ENCODE peak calls at places on chromosomes 16 and 17, in seven cellular contexts. One of them, this sample, is unnamed.

GRCh38 chr17:79159926-79160325 is 85.3 kb downstream of the ENGASE start:
- DNase-seq in tibial nerve: no peak
- DNase-seq in cardiac muscle cell: no peak
- DNase-seq in CD8-positive, alpha-beta memory T cell: no peak
- DNase-seq in aorta: no peak
- DNase-seq in CD4-positive, CD25-positive, alpha-beta regulatory T cell: no peak
- DNase-seq in lower lobe of right lung: no peak
- DNase-seq in this sample: no peak

GRCh38 chr16:71927383-71927782 is 32.1 kb downstream of the IST1 start:
- DNase-seq in aorta: peak; percentile 73
- DNase-seq in cardiac muscle cell: peak; percentile 95
- DNase-seq in CD8-positive, alpha-beta memory T cell: no peak
- DNase-seq in CD4-positive, CD25-positive, alpha-beta regulatory T cell: no peak
- DNase-seq in tibial nerve: no peak
- DNase-seq in lower lobe of right lung: no peak
- DNase-seq in this sample: no peak

GRCh38 chr17:29621751-29622194 is 939 bp downstream of the CORO6 start:
- DNase-seq in CD4-positive, CD25-positive, alpha-beta regulatory T cell: no peak
- DNase-seq in CD8-positive, alpha-beta memory T cell: no peak
- DNase-seq in cardiac muscle cell: peak; percentile 44
- DNase-seq in tibial nerve: no peak
- DNase-seq in lower lobe of right lung: no peak
- DNase-seq in aorta: no peak
- DNase-seq in this sample: no peak

GRCh38 chr17:40309938-40310510 is 1.0 kb downstream of the RARA start:
- DNase-seq in tibial nerve: peak; percentile 12
- DNase-seq in CD4-positive, CD25-positive, alpha-beta regulatory T cell: no peak
- DNase-seq in CD8-positive, alpha-beta memory T cell: no peak
- DNase-seq in lower lobe of right lung: no peak
- DNase-seq in cardiac muscle cell: no peak
- DNase-seq in aorta: no peak
- DNase-seq in this sample: no peak

GRCh38 chr17:11644265-11645212 is 46.3 kb downstream of the DNAH9 start:
- DNase-seq in CD4-positive, CD25-positive, alpha-beta regulatory T cell: peak; percentile 10
- DNase-seq in cardiac muscle cell: peak; percentile 70
- DNase-seq in CD8-positive, alpha-beta memory T cell: no peak
- DNase-seq in lower lobe of right lung: peak; percentile 61
- DNase-seq in aorta: no peak
- DNase-seq in tibial nerve: peak; percentile 24
- DNase-seq in this sample: peak; percentile 14

GRCh38 chr16:86048882-86049585 is 150.1 kb downstream of the IRF8 start:
- DNase-seq in cardiac muscle cell: no peak
- DNase-seq in tibial nerve: no peak
- DNase-seq in CD4-positive, CD25-positive, alpha-beta regulatory T cell: no peak
- DNase-seq in CD8-positive, alpha-beta memory T cell: no peak
- DNase-seq in aorta: no peak
- DNase-seq in lower lobe of right lung: no peak
- DNase-seq in this sample: no peak

GRCh38 chr17:57294629-57295501 is 38.5 kb downstream of the MSI2 start:
- DNase-seq in CD4-positive, CD25-positive, alpha-beta regulatory T cell: peak; percentile 3
- DNase-seq in lower lobe of right lung: no peak
- DNase-seq in cardiac muscle cell: no peak
- DNase-seq in tibial nerve: no peak
- DNase-seq in aorta: no peak
- DNase-seq in CD8-positive, alpha-beta memory T cell: no peak
- DNase-seq in this sample: no peak

GRCh38 chr17:75873587-75874322 is 4.6 kb downstream of the TRIM47 start:
- DNase-seq in aorta: peak; percentile 61
- DNase-seq in lower lobe of right lung: no peak
- DNase-seq in cardiac muscle cell: no peak
- DNase-seq in tibial nerve: peak; percentile 43
- DNase-seq in CD8-positive, alpha-beta memory T cell: no peak
- DNase-seq in CD4-positive, CD25-positive, alpha-beta regulatory T cell: no peak
- DNase-seq in this sample: no peak

GRCh38 chr17:77815127-77815905 is 143.2 kb upstream of the TNRC6C start:
- DNase-seq in lower lobe of right lung: peak; percentile 16
- DNase-seq in tibial nerve: no peak
- DNase-seq in CD8-positive, alpha-beta memory T cell: no peak
- DNase-seq in CD4-positive, CD25-positive, alpha-beta regulatory T cell: no peak
- DNase-seq in cardiac muscle cell: no peak
- DNase-seq in aorta: no peak
- DNase-seq in this sample: no peak

GRCh38 chr17:43818966-43819365 is 14.0 kb downstream of the MPP3 start:
- DNase-seq in aorta: no peak
- DNase-seq in CD8-positive, alpha-beta memory T cell: no peak
- DNase-seq in CD4-positive, CD25-positive, alpha-beta regulatory T cell: no peak
- DNase-seq in cardiac muscle cell: no peak
- DNase-seq in tibial nerve: no peak
- DNase-seq in lower lobe of right lung: no peak
- DNase-seq in this sample: no peak

GRCh38 chr16:17552351-17552750 is 81.6 kb upstream of the XYLT1 start:
- DNase-seq in cardiac muscle cell: no peak
- DNase-seq in CD4-positive, CD25-positive, alpha-beta regulatory T cell: no peak
- DNase-seq in lower lobe of right lung: no peak
- DNase-seq in aorta: no peak
- DNase-seq in CD8-positive, alpha-beta memory T cell: no peak
- DNase-seq in tibial nerve: no peak
- DNase-seq in this sample: no peak

GRCh38 chr16:22194707-22195444 is 11.2 kb upstream of the EEF2K start:
- DNase-seq in CD4-positive, CD25-positive, alpha-beta regulatory T cell: no peak
- DNase-seq in aorta: no peak
- DNase-seq in lower lobe of right lung: no peak
- DNase-seq in cardiac muscle cell: no peak
- DNase-seq in tibial nerve: no peak
- DNase-seq in CD8-positive, alpha-beta memory T cell: no peak
- DNase-seq in this sample: peak; percentile 21

GRCh38 chr16:23679274-23679985 is 741 bp downstream of the PLK1 start:
- DNase-seq in tibial nerve: no peak
- DNase-seq in CD4-positive, CD25-positive, alpha-beta regulatory T cell: no peak
- DNase-seq in lower lobe of right lung: peak; percentile 61
- DNase-seq in aorta: no peak
- DNase-seq in CD8-positive, alpha-beta memory T cell: no peak
- DNase-seq in cardiac muscle cell: peak; percentile 54
- DNase-seq in this sample: no peak

GRCh38 chr17:40177275-40177874 is at the start of gene RAPGEFL1:
- DNase-seq in CD4-positive, CD25-positive, alpha-beta regulatory T cell: peak; percentile 72
- DNase-seq in CD8-positive, alpha-beta memory T cell: peak; percentile 84
- DNase-seq in lower lobe of right lung: peak; percentile 88
- DNase-seq in cardiac muscle cell: peak; percentile 85
- DNase-seq in tibial nerve: peak; percentile 58
- DNase-seq in aorta: peak; percentile 86
- DNase-seq in this sample: peak; percentile 76

GRCh38 chr16:28155293-28155692 is 56.5 kb downstream of the XPO6 start:
- DNase-seq in lower lobe of right lung: no peak
- DNase-seq in cardiac muscle cell: no peak
- DNase-seq in CD8-positive, alpha-beta memory T cell: no peak
- DNase-seq in tibial nerve: no peak
- DNase-seq in CD4-positive, CD25-positive, alpha-beta regulatory T cell: no peak
- DNase-seq in aorta: no peak
- DNase-seq in this sample: no peak

GRCh38 chr17:6546069-6546718 is 10.2 kb downstream of the PITPNM3 start:
- DNase-seq in tibial nerve: no peak
- DNase-seq in aorta: no peak
- DNase-seq in CD8-positive, alpha-beta memory T cell: no peak
- DNase-seq in CD4-positive, CD25-positive, alpha-beta regulatory T cell: no peak
- DNase-seq in lower lobe of right lung: no peak
- DNase-seq in cardiac muscle cell: peak; percentile 76
- DNase-seq in this sample: no peak

GRCh38 chr17:83073389-83074063 is 5.9 kb upstream of the METRNL start:
- DNase-seq in CD4-positive, CD25-positive, alpha-beta regulatory T cell: no peak
- DNase-seq in lower lobe of right lung: peak; percentile 75
- DNase-seq in aorta: no peak
- DNase-seq in cardiac muscle cell: peak; percentile 26
- DNase-seq in tibial nerve: no peak
- DNase-seq in CD8-positive, alpha-beta memory T cell: no peak
- DNase-seq in this sample: no peak

GRCh38 chr17:40399185-40399584 is 18.5 kb downstream of the TOP2A start:
- DNase-seq in aorta: no peak
- DNase-seq in cardiac muscle cell: peak; percentile 77
- DNase-seq in tibial nerve: no peak
- DNase-seq in CD4-positive, CD25-positive, alpha-beta regulatory T cell: peak; percentile 64
- DNase-seq in lower lobe of right lung: no peak
- DNase-seq in CD8-positive, alpha-beta memory T cell: no peak
- DNase-seq in this sample: peak; percentile 53

GRCh38 chr17:80887639-80888175 is 103.9 kb upstream of the CHMP6 start:
- DNase-seq in CD4-positive, CD25-positive, alpha-beta regulatory T cell: no peak
- DNase-seq in cardiac muscle cell: no peak
- DNase-seq in aorta: no peak
- DNase-seq in tibial nerve: no peak
- DNase-seq in CD8-positive, alpha-beta memory T cell: no peak
- DNase-seq in lower lobe of right lung: peak; percentile 20
- DNase-seq in this sample: no peak

GRCh38 chr17:66203274-66204015 is 11.5 kb upstream of the CEP112 start:
- DNase-seq in cardiac muscle cell: no peak
- DNase-seq in lower lobe of right lung: no peak
- DNase-seq in CD4-positive, CD25-positive, alpha-beta regulatory T cell: no peak
- DNase-seq in CD8-positive, alpha-beta memory T cell: no peak
- DNase-seq in aorta: no peak
- DNase-seq in tibial nerve: no peak
- DNase-seq in this sample: no peak

GRCh38 chr17:45320931-45321461 is 4.2 kb upstream of the MAP3K14 start:
- DNase-seq in aorta: no peak
- DNase-seq in CD4-positive, CD25-positive, alpha-beta regulatory T cell: no peak
- DNase-seq in tibial nerve: no peak
- DNase-seq in CD8-positive, alpha-beta memory T cell: no peak
- DNase-seq in cardiac muscle cell: peak; percentile 85
- DNase-seq in lower lobe of right lung: peak; percentile 17
- DNase-seq in this sample: no peak

GRCh38 chr17:44200478-44201155 is 933 bp upstream of the ATXN7L3 start:
- DNase-seq in CD4-positive, CD25-positive, alpha-beta regulatory T cell: no peak
- DNase-seq in lower lobe of right lung: no peak
- DNase-seq in aorta: peak; percentile 65
- DNase-seq in cardiac muscle cell: no peak
- DNase-seq in CD8-positive, alpha-beta memory T cell: no peak
- DNase-seq in tibial nerve: no peak
- DNase-seq in this sample: no peak

GRCh38 chr16:10605636-10606035 is 25.2 kb upstream of the EMP2 start:
- DNase-seq in CD8-positive, alpha-beta memory T cell: no peak
- DNase-seq in lower lobe of right lung: no peak
- DNase-seq in cardiac muscle cell: no peak
- DNase-seq in tibial nerve: no peak
- DNase-seq in CD4-positive, CD25-positive, alpha-beta regulatory T cell: no peak
- DNase-seq in aorta: no peak
- DNase-seq in this sample: no peak

GRCh38 chr16:74455619-74456289 is 34.5 kb upstream of the CLEC18B start:
- DNase-seq in lower lobe of right lung: no peak
- DNase-seq in CD4-positive, CD25-positive, alpha-beta regulatory T cell: no peak
- DNase-seq in aorta: no peak
- DNase-seq in cardiac muscle cell: peak; percentile 76
- DNase-seq in tibial nerve: no peak
- DNase-seq in CD8-positive, alpha-beta memory T cell: no peak
- DNase-seq in this sample: no peak

GRCh38 chr17:49723423-49723822 is 15.7 kb upstream of the SLC35B1 start:
- DNase-seq in cardiac muscle cell: peak; percentile 66
- DNase-seq in tibial nerve: peak; percentile 24
- DNase-seq in lower lobe of right lung: no peak
- DNase-seq in CD4-positive, CD25-positive, alpha-beta regulatory T cell: no peak
- DNase-seq in CD8-positive, alpha-beta memory T cell: no peak
- DNase-seq in aorta: peak; percentile 59
- DNase-seq in this sample: no peak

GRCh38 chr17:46099865-46100264 is 93.4 kb downstream of the KANSL1 start:
- DNase-seq in lower lobe of right lung: no peak
- DNase-seq in CD8-positive, alpha-beta memory T cell: no peak
- DNase-seq in tibial nerve: no peak
- DNase-seq in aorta: no peak
- DNase-seq in CD4-positive, CD25-positive, alpha-beta regulatory T cell: no peak
- DNase-seq in cardiac muscle cell: no peak
- DNase-seq in this sample: no peak

GRCh38 chr16:89363621-89364393 is 126.6 kb downstream of the ANKRD11 start:
- DNase-seq in aorta: peak; percentile 64
- DNase-seq in lower lobe of right lung: no peak
- DNase-seq in tibial nerve: no peak
- DNase-seq in cardiac muscle cell: peak; percentile 78
- DNase-seq in CD8-positive, alpha-beta memory T cell: peak; percentile 69
- DNase-seq in CD4-positive, CD25-positive, alpha-beta regulatory T cell: no peak
- DNase-seq in this sample: peak; percentile 32

GRCh38 chr16:30678586-30678970 is 20.3 kb downstream of the FBRS start:
- DNase-seq in cardiac muscle cell: no peak
- DNase-seq in tibial nerve: no peak
- DNase-seq in CD4-positive, CD25-positive, alpha-beta regulatory T cell: no peak
- DNase-seq in lower lobe of right lung: no peak
- DNase-seq in aorta: no peak
- DNase-seq in CD8-positive, alpha-beta memory T cell: no peak
- DNase-seq in this sample: no peak
- H3K4me3 ChIP-seq in cardiac muscle cell: no peak overlapping the region
- H3K4me3 ChIP-seq in tibial nerve: no peak overlapping the region
- H3K4me3 ChIP-seq in CD4-positive, CD25-positive, alpha-beta regulatory T cell: no peak overlapping the region
- H3K4me3 ChIP-seq in lower lobe of right lung: no peak overlapping the region
- H3K4me3 ChIP-seq in aorta: no peak overlapping the region
- H3K4me3 ChIP-seq in CD8-positive, alpha-beta memory T cell: no peak overlapping the region
- H3K4me3 ChIP-seq in this sample: no peak overlapping the region

DNA sequence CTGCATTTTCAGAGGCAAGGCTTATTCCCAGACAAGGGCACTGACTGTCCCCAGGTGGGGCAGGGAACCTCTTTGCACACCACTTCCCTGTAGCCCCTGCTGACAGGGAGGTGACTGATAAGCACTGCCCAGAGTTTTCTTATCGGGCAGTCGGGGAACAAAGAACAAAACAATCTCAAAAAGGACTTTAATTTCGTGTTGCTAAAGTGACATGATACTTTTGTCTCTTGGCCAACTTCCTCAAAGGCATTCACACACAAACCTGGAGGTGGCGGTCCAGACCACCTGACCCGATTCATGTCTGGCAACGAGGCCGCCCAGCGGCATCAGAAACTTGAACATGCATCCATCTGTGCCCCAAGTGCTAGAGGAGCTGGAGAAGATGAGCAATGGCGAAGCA is 28.9 kb downstream of the ZDHHC7 start:
- DNase-seq in lower lobe of right lung: peak; percentile 72
- DNase-seq in aorta: no peak
- DNase-seq in cardiac muscle cell: no peak
- DNase-seq in CD8-positive, alpha-beta memory T cell: no peak
- DNase-seq in tibial nerve: no peak
- DNase-seq in CD4-positive, CD25-positive, alpha-beta regulatory T cell: no peak
- DNase-seq in this sample: no peak
- H3K27ac ChIP-seq in lower lobe of right lung: peak overlapping the region; percentile 44
- H3K27ac ChIP-seq in aorta: no peak overlapping the region
- H3K27ac ChIP-seq in cardiac muscle cell: peak overlapping the region; percentile 62
- H3K27ac ChIP-seq in CD8-positive, alpha-beta memory T cell: no peak overlapping the region
- H3K27ac ChIP-seq in tibial nerve: peak overlapping the region; percentile 59
- H3K27ac ChIP-seq in CD4-positive, CD25-positive, alpha-beta regulatory T cell: no peak overlapping the region
- H3K27ac ChIP-seq in this sample: no peak overlapping the region

DNA sequence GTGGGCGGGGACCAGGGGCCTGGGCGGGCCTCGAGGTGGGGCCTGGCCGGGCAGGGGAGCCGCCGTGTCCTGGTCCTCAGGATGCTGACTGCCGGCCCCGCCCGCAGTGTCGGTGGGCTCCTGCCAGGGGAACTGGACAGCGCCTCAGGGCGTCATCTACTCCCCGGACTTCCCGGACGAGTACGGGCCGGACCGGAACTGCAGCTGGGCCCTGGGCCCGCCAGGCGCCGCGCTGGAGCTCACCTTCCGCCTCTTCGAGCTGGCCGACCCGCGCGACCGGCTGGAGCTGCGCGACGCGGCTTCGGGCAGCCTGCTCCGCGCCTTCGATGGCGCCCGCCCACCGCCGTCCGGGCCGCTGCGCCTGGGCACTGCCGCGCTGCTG is 2.4 kb upstream of the PAQR4 start:
- DNase-seq in lower lobe of right lung: peak; percentile 66
- DNase-seq in CD4-positive, CD25-positive, alpha-beta regulatory T cell: no peak
- DNase-seq in tibial nerve: no peak
- DNase-seq in aorta: peak; percentile 53
- DNase-seq in cardiac muscle cell: peak; percentile 16
- DNase-seq in CD8-positive, alpha-beta memory T cell: no peak
- DNase-seq in this sample: no peak
- H3K4me3 ChIP-seq in lower lobe of right lung: peak overlapping the region; percentile 43
- H3K4me3 ChIP-seq in CD4-positive, CD25-positive, alpha-beta regulatory T cell: no peak overlapping the region
- H3K4me3 ChIP-seq in tibial nerve: peak overlapping the region; percentile 31
- H3K4me3 ChIP-seq in aorta: no peak overlapping the region
- H3K4me3 ChIP-seq in cardiac muscle cell: no peak overlapping the region
- H3K4me3 ChIP-seq in CD8-positive, alpha-beta memory T cell: no peak overlapping the region
- H3K4me3 ChIP-seq in this sample: no peak overlapping the region

GRCh38 chr17:41600318-41600717 is 12.2 kb downstream of the KRT16 start:
- DNase-seq in lower lobe of right lung: no peak
- DNase-seq in aorta: no peak
- DNase-seq in tibial nerve: no peak
- DNase-seq in CD8-positive, alpha-beta memory T cell: no peak
- DNase-seq in CD4-positive, CD25-positive, alpha-beta regulatory T cell: no peak
- DNase-seq in cardiac muscle cell: no peak
- DNase-seq in this sample: no peak
- H3K27ac ChIP-seq in lower lobe of right lung: no peak overlapping the region
- H3K27ac ChIP-seq in aorta: no peak overlapping the region
- H3K27ac ChIP-seq in tibial nerve: no peak overlapping the region
- H3K27ac ChIP-seq in CD8-positive, alpha-beta memory T cell: no peak overlapping the region
- H3K27ac ChIP-seq in CD4-positive, CD25-positive, alpha-beta regulatory T cell: no peak overlapping the region
- H3K27ac ChIP-seq in cardiac muscle cell: no peak overlapping the region
- H3K27ac ChIP-seq in this sample: no peak overlapping the region

This sample was measured in CD4-positive, alpha-beta memory T cell.